ENCODE peak calls at places on chromosomes 4 and X, in seven cellular contexts. U is H1, S is body of pancreas, A is GM12892, O is H54, Z is tibial nerve, X is esophagus squamous epithelium. D is an unnamed sample.

GRCh38 chrX:139093201-139093600 is 381.7 kb upstream of the FGF13 start:
- DNase-seq in O (no peak), A (no peak), U (no peak), S (no peak), X (no peak), Z (no peak), D (no peak)

GRCh38 chr4:94676910-94677309 is 80.8 kb upstream of the BMPR1B start:
- DNase-seq in X (no peak), O (no peak), A (no peak), S (no peak), Z (no peak), U (no peak), D (no peak)

GRCh38 chrX:68820476-68821110 is 8.2 kb upstream of the EFNB1 start:
- DNase-seq in A (no peak), X (no peak), Z (no peak), U (no peak), S (no peak), O (no peak), D (no peak)

GRCh38 chr4:63528592-63528991 is 880.7 kb downstream of the TECRL start:
- DNase-seq in O (no peak), Z (no peak), A (no peak), U (no peak), X (no peak), S (no peak), D (no peak)

GRCh38 chrX:76477352-76477751 is 49.8 kb downstream of the MAGEE1 start:
- DNase-seq in S (no peak), A (no peak), U (no peak), X (no peak), O (no peak), Z (no peak), D (no peak)

GRCh38 chr4:61374612-61374920 is 174.4 kb downstream of the ADGRL3 start:
- DNase-seq in S (peak; percentile 14), Z (no peak), U (no peak), O (no peak), A (no peak), X (no peak), D (no peak)

GRCh38 chr4:80420638-80421037 is 85.1 kb downstream of the CFAP299 start:
- DNase-seq in X (no peak), A (no peak), Z (no peak), S (no peak), U (no peak), O (no peak), D (no peak)

GRCh38 chrX:44506688-44507087 is 36.0 kb downstream of the FUNDC1 start:
- DNase-seq in O (no peak), S (no peak), A (no peak), X (no peak), U (no peak), Z (no peak), D (no peak)

GRCh38 chrX:53476371-53476770 is 42.2 kb upstream of the HSD17B10 start:
- DNase-seq in X (no peak), S (no peak), Z (no peak), A (no peak), U (no peak), O (no peak), D (no peak)

GRCh38 chr4:134628074-134628473 is 426.5 kb upstream of the PABPC4L start:
- DNase-seq in U (no peak), S (no peak), Z (no peak), O (no peak), X (no peak), A (no peak), D (no peak)

GRCh38 chr4:152360045-152360410 is 175.9 kb downstream of the FBXW7 start:
- DNase-seq in S (no peak), U (no peak), Z (no peak), X (no peak), A (no peak), O (no peak), D (no peak)

GRCh38 chr4:8351931-8352367 is 82.4 kb downstream of the HTRA3 start:
- DNase-seq in O (no peak), X (no peak), A (no peak), Z (no peak), S (peak; percentile 31), U (no peak), D (no peak)

GRCh38 chr4:79682161-79682560 is 274.1 kb upstream of the GK2 start:
- DNase-seq in O (no peak), S (no peak), X (no peak), A (no peak), U (no peak), Z (no peak), D (no peak)

GRCh38 chr4:185204238-185204910 is 574 bp upstream of the CFAP97 start:
- DNase-seq in S (no peak), Z (no peak), U (no peak), O (no peak), X (no peak), A (no peak), D (no peak)

GRCh38 chr4:128241425-128241913 is 46.1 kb downstream of the PGRMC2 start:
- DNase-seq in X (no peak), O (peak; percentile 32), U (peak; percentile 9), A (no peak), Z (no peak), S (no peak), D (no peak)

GRCh38 chr4:40506066-40506465 is 123.6 kb downstream of the RBM47 start:
- DNase-seq in S (peak; percentile 76), A (no peak), X (no peak), Z (no peak), U (no peak), O (no peak), D (no peak)

GRCh38 chrX:27463187-27463586 is at the start of gene PPP4R3C:
- DNase-seq in A (no peak), O (no peak), U (no peak), Z (no peak), X (no peak), S (no peak), D (no peak)

GRCh38 chr4:41496980-41497379 is 41.0 kb upstream of the LIMCH1 start:
- DNase-seq in X (no peak), S (no peak), A (no peak), U (no peak), Z (no peak), O (no peak), D (no peak)

GRCh38 chr4:8506373-8507250 is 66.0 kb downstream of the TRMT44 start:
- DNase-seq in U (no peak), A (no peak), O (no peak), Z (peak; percentile 37), S (peak; percentile 49), X (no peak), D (no peak)

GRCh38 chr4:121800961-121801714 is at the start of gene EXOSC9:
- DNase-seq in U (peak; percentile 82), A (peak; percentile 52), Z (peak; percentile 87), X (peak; percentile 39), O (peak; percentile 31), S (peak; percentile 93), D (peak; percentile 88)
- TF ChIP-seq POLR2A in U (peak; percentile 91), A (peak; percentile 91), Z (peak; percentile 75), X (no peak), O (peak; percentile 79), S (peak; percentile 86), D (peak; percentile 27)

DNA sequence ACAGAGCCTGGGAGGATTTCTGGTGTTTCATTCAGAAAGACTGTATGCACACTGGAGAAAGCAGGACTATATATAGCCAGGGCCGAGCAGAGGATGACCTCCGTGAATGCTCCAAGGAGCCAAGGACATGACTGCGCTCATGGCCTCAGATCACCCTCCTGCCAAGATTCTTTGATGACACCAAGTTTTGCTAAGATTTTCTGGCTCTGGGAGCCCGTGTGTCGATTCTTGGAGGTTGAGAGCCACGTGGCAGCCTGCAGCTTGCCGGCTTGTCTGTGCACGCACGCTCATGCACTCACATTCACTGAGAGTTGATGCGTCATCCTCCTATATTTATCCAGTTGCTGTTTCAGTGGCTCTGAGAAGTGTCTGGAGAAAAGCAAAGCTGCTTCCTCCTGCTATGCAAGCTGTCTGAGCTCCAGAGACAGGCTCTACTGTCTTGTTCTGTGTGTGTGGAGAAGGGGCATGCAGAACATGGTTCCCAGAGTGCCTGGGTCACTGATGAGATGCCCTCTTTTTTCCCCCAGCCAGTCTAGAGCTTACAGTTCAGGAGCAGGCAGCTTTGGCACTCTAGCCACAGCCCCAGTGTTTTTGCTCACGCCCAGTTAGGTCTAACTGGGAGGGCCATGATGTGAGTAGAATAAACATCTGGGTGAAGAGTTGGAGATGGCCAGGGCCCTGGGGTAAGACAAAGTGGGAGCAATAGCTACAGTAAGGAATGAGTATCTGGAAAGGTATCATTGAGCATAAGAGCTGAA is 64.9 kb upstream of the SCOC start:
- DNase-seq in O (no peak), S (peak; percentile 46), A (no peak), U (no peak), Z (no peak), X (no peak), D (peak; percentile 88)
- TF ChIP-seq POLR2A in O (no peak), S (no peak), A (no peak), U (no peak), Z (no peak), X (no peak), D (no peak)

DNA sequence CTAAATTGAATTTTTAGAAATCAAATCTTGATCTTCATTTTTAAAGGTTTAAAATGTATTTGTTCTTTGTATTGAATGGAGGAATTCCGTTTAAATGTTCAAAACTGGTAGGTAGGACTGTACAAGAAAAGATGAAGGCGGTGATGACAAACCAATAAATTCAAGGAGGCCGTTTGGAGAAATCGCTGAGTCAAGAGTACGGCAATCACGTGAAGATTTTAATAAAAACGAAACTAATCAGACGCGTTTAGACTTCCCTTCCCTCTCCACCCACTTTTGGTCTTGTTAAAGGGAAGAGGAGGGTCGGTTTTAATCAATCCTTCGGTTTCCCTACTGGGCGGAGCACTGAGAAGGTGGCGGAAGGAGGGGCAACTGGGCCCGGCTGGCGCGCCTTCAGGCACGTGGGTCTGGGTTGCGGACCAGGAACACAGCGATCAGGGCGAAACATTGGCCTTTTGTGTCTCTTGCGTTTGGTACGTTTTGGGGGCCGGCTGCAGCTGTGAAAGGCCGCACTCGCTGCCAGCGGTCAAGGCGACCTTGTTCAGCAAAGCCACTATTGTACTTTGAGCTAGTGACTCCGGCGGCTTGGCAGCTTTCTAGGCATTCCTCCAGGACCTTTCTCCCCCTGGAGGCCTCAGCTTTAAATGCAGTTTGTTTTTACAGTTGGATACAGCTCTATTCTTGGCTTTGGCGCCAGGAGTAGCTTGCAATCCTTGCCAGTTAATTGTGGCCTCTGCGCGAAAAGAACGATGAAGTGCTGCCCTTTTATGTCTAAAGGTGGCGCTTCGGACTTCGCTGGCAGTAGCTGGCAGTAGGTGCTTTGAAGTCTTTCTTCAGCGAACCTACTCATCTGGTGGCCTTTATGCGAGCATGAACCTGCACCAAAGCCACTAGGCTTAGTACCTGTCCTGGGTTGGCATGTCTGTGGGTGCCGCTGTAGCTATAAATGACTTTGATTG is 16.7 kb upstream of the LAMP2 start:
- DNase-seq in S (peak; percentile 88), O (peak; percentile 49), Z (peak; percentile 66), X (peak; percentile 15), U (peak; percentile 53), A (peak; percentile 20), D (peak; percentile 67)
- TF ChIP-seq POLR2A in S (peak; percentile 62), O (no peak), Z (peak; percentile 35), X (no peak), U (peak; percentile 37), A (no peak), D (no peak)

GRCh38 chr4:145843148-145843547 is 95.5 kb downstream of the ZNF827 start:
- DNase-seq in Z (no peak), X (no peak), S (no peak), U (no peak), A (no peak), O (no peak), D (no peak)
- TF ChIP-seq POLR2A in Z (no peak), X (no peak), S (no peak), U (no peak), A (no peak), O (no peak), D (no peak)

D was measured in lower leg skin.